ENCODE peak calls at places on chromosome 6, in nine cellular contexts. One of them, this sample, is unnamed.

GRCh38 chr6:70886661-70887060 is 70.2 kb downstream of the B3GAT2 start:
- DNase-seq in DMS 273 treated with DMSO at 0.1 percent for 48 hours: no peak
- DNase-seq in HFF-Myc: no peak
- DNase-seq in astrocyte of the cerebellum: no peak
- DNase-seq in stimulated activated CD4-positive, alpha-beta T cell treated with anti-CD3 and anti-CD28 coated beads, Interleukin-12 subunit alpha, Interleukin-12 subunit beta, amount 100 ng/mL, for 4 hours: no peak
- DNase-seq in GM12891: no peak
- DNase-seq in activated CD4-positive, alpha-beta T cell treated with anti-CD3 and anti-CD28 coated beads, Interleukin-2, amount 50 U/mL, for 48 hours: no peak
- DNase-seq in NCI-H1417: no peak
- DNase-seq in nephron progenitor cell: no peak
- DNase-seq in this sample: no peak

GRCh38 chr6:10315034-10315433 is 99.8 kb downstream of the TFAP2A start:
- DNase-seq in DMS 273 treated with DMSO at 0.1 percent for 48 hours: no peak
- DNase-seq in HFF-Myc: no peak
- DNase-seq in astrocyte of the cerebellum: no peak
- DNase-seq in stimulated activated CD4-positive, alpha-beta T cell treated with anti-CD3 and anti-CD28 coated beads, Interleukin-12 subunit alpha, Interleukin-12 subunit beta, amount 100 ng/mL, for 4 hours: no peak
- DNase-seq in GM12891: no peak
- DNase-seq in activated CD4-positive, alpha-beta T cell treated with anti-CD3 and anti-CD28 coated beads, Interleukin-2, amount 50 U/mL, for 48 hours: no peak
- DNase-seq in NCI-H1417: peak; percentile 31
- DNase-seq in nephron progenitor cell: no peak
- DNase-seq in this sample: no peak

GRCh38 chr6:166997768-166998255 is 1.4 kb upstream of the CEP43 start:
- DNase-seq in DMS 273 treated with DMSO at 0.1 percent for 48 hours: peak; percentile 13
- DNase-seq in HFF-Myc: peak; percentile 48
- DNase-seq in astrocyte of the cerebellum: peak; percentile 52
- DNase-seq in stimulated activated CD4-positive, alpha-beta T cell treated with anti-CD3 and anti-CD28 coated beads, Interleukin-12 subunit alpha, Interleukin-12 subunit beta, amount 100 ng/mL, for 4 hours: peak; percentile 33
- DNase-seq in GM12891: no peak
- DNase-seq in activated CD4-positive, alpha-beta T cell treated with anti-CD3 and anti-CD28 coated beads, Interleukin-2, amount 50 U/mL, for 48 hours: peak; percentile 79
- DNase-seq in NCI-H1417: peak; percentile 75
- DNase-seq in nephron progenitor cell: no peak
- DNase-seq in this sample: no peak

GRCh38 chr6:139765825-139766285 is 391.4 kb upstream of the CITED2 start:
- DNase-seq in DMS 273 treated with DMSO at 0.1 percent for 48 hours: no peak
- DNase-seq in HFF-Myc: no peak
- DNase-seq in astrocyte of the cerebellum: no peak
- DNase-seq in stimulated activated CD4-positive, alpha-beta T cell treated with anti-CD3 and anti-CD28 coated beads, Interleukin-12 subunit alpha, Interleukin-12 subunit beta, amount 100 ng/mL, for 4 hours: no peak
- DNase-seq in GM12891: no peak
- DNase-seq in activated CD4-positive, alpha-beta T cell treated with anti-CD3 and anti-CD28 coated beads, Interleukin-2, amount 50 U/mL, for 48 hours: no peak
- DNase-seq in NCI-H1417: peak; percentile 30
- DNase-seq in nephron progenitor cell: no peak
- DNase-seq in this sample: no peak

GRCh38 chr6:69487688-69488087 is 309.1 kb downstream of the LMBRD1 start:
- DNase-seq in DMS 273 treated with DMSO at 0.1 percent for 48 hours: no peak
- DNase-seq in HFF-Myc: no peak
- DNase-seq in astrocyte of the cerebellum: no peak
- DNase-seq in stimulated activated CD4-positive, alpha-beta T cell treated with anti-CD3 and anti-CD28 coated beads, Interleukin-12 subunit alpha, Interleukin-12 subunit beta, amount 100 ng/mL, for 4 hours: no peak
- DNase-seq in GM12891: no peak
- DNase-seq in activated CD4-positive, alpha-beta T cell treated with anti-CD3 and anti-CD28 coated beads, Interleukin-2, amount 50 U/mL, for 48 hours: no peak
- DNase-seq in NCI-H1417: no peak
- DNase-seq in nephron progenitor cell: no peak
- DNase-seq in this sample: no peak

GRCh38 chr6:140970485-140970884 is 1162.2 kb upstream of the GJE1 start:
- DNase-seq in DMS 273 treated with DMSO at 0.1 percent for 48 hours: no peak
- DNase-seq in HFF-Myc: peak; percentile 63
- DNase-seq in astrocyte of the cerebellum: no peak
- DNase-seq in stimulated activated CD4-positive, alpha-beta T cell treated with anti-CD3 and anti-CD28 coated beads, Interleukin-12 subunit alpha, Interleukin-12 subunit beta, amount 100 ng/mL, for 4 hours: no peak
- DNase-seq in GM12891: no peak
- DNase-seq in activated CD4-positive, alpha-beta T cell treated with anti-CD3 and anti-CD28 coated beads, Interleukin-2, amount 50 U/mL, for 48 hours: no peak
- DNase-seq in NCI-H1417: no peak
- DNase-seq in nephron progenitor cell: no peak
- DNase-seq in this sample: no peak

GRCh38 chr6:96990989-96991388 is 66.5 kb downstream of the KLHL32 start:
- DNase-seq in DMS 273 treated with DMSO at 0.1 percent for 48 hours: no peak
- DNase-seq in HFF-Myc: no peak
- DNase-seq in astrocyte of the cerebellum: no peak
- DNase-seq in stimulated activated CD4-positive, alpha-beta T cell treated with anti-CD3 and anti-CD28 coated beads, Interleukin-12 subunit alpha, Interleukin-12 subunit beta, amount 100 ng/mL, for 4 hours: no peak
- DNase-seq in GM12891: no peak
- DNase-seq in activated CD4-positive, alpha-beta T cell treated with anti-CD3 and anti-CD28 coated beads, Interleukin-2, amount 50 U/mL, for 48 hours: no peak
- DNase-seq in NCI-H1417: no peak
- DNase-seq in nephron progenitor cell: no peak
- DNase-seq in this sample: no peak

GRCh38 chr6:148407372-148407771 is 64.7 kb downstream of the SASH1 start:
- DNase-seq in DMS 273 treated with DMSO at 0.1 percent for 48 hours: no peak
- DNase-seq in HFF-Myc: peak; percentile 75
- DNase-seq in astrocyte of the cerebellum: peak; percentile 95
- DNase-seq in stimulated activated CD4-positive, alpha-beta T cell treated with anti-CD3 and anti-CD28 coated beads, Interleukin-12 subunit alpha, Interleukin-12 subunit beta, amount 100 ng/mL, for 4 hours: no peak
- DNase-seq in GM12891: no peak
- DNase-seq in activated CD4-positive, alpha-beta T cell treated with anti-CD3 and anti-CD28 coated beads, Interleukin-2, amount 50 U/mL, for 48 hours: no peak
- DNase-seq in NCI-H1417: no peak
- DNase-seq in nephron progenitor cell: no peak
- DNase-seq in this sample: no peak

GRCh38 chr6:140043762-140044378 is 669.4 kb upstream of the CITED2 start:
- DNase-seq in DMS 273 treated with DMSO at 0.1 percent for 48 hours: no peak
- DNase-seq in HFF-Myc: no peak
- DNase-seq in astrocyte of the cerebellum: no peak
- DNase-seq in stimulated activated CD4-positive, alpha-beta T cell treated with anti-CD3 and anti-CD28 coated beads, Interleukin-12 subunit alpha, Interleukin-12 subunit beta, amount 100 ng/mL, for 4 hours: no peak
- DNase-seq in GM12891: no peak
- DNase-seq in activated CD4-positive, alpha-beta T cell treated with anti-CD3 and anti-CD28 coated beads, Interleukin-2, amount 50 U/mL, for 48 hours: no peak
- DNase-seq in NCI-H1417: no peak
- DNase-seq in nephron progenitor cell: no peak
- DNase-seq in this sample: no peak

GRCh38 chr6:91137286-91137685 is 550.4 kb upstream of the MAP3K7 start:
- DNase-seq in DMS 273 treated with DMSO at 0.1 percent for 48 hours: no peak
- DNase-seq in HFF-Myc: no peak
- DNase-seq in astrocyte of the cerebellum: no peak
- DNase-seq in stimulated activated CD4-positive, alpha-beta T cell treated with anti-CD3 and anti-CD28 coated beads, Interleukin-12 subunit alpha, Interleukin-12 subunit beta, amount 100 ng/mL, for 4 hours: no peak
- DNase-seq in GM12891: no peak
- DNase-seq in activated CD4-positive, alpha-beta T cell treated with anti-CD3 and anti-CD28 coated beads, Interleukin-2, amount 50 U/mL, for 48 hours: no peak
- DNase-seq in NCI-H1417: no peak
- DNase-seq in nephron progenitor cell: no peak
- DNase-seq in this sample: no peak

This sample was measured in activated T-helper 1 cell treated with anti-CD3 and anti-CD28 coated beads, Interleukin-2, amount 50 U/mL, for 16 hours.